ENCODE peak calls at places on chromosome 3, in ten cellular contexts. T, D, K, G, N, J, P, B, M and V are unnamed samples.

GRCh38 chr3:56297281-56297680 is 171.0 kb downstream of the ERC2 start:
- DNase-seq in J (no peak), T (no peak), N (no peak), B (no peak), M (no peak), D (no peak), G (no peak), K (no peak), P (no peak), V (no peak)

GRCh38 chr3:46663611-46664135 is 29.8 kb downstream of the ALS2CL start:
- DNase-seq in T (peak; percentile 13), G (no peak), N (peak; percentile 6), P (peak; percentile 59), K (no peak), D (no peak), B (peak; percentile 48), J (peak; percentile 18), M (peak; percentile 10), V (peak; percentile 67)

GRCh38 chr3:73733796-73734195 is 109.1 kb upstream of the PDZRN3 start:
- DNase-seq in J (no peak), D (no peak), G (no peak), B (no peak), M (no peak), N (no peak), P (no peak), K (no peak), T (no peak), V (no peak)

GRCh38 chr3:193872265-193872753 is 263.6 kb upstream of the HES1 start:
- DNase-seq in T (peak; percentile 61), P (no peak), M (no peak), D (peak; percentile 94), J (peak; percentile 52), K (no peak), B (peak; percentile 99), N (no peak), G (no peak), V (no peak)

GRCh38 chr3:52238761-52239701 is at the start of gene TWF2:
- DNase-seq in J (peak; percentile 88), T (peak; percentile 82), M (peak; percentile 99), B (peak; percentile 75), K (peak; percentile 80), D (peak; percentile 45), N (peak; percentile 76), P (peak; percentile 86), G (peak; percentile 84), V (peak; percentile 92)

GRCh38 chr3:13379191-13379830 is 40.8 kb downstream of the NUP210 start:
- DNase-seq in G (no peak), P (peak; percentile 23), T (peak; percentile 65), J (no peak), B (peak; percentile 5), N (no peak), M (no peak), D (peak; percentile 55), K (no peak), V (no peak)

GRCh38 chr3:191356586-191357439 is 26.5 kb upstream of the UTS2B start:
- DNase-seq in K (peak; percentile 33), N (no peak), B (peak; percentile 92), P (no peak), J (no peak), T (peak; percentile 73), M (no peak), G (peak; percentile 34), D (no peak), V (peak; percentile 44)

GRCh38 chr3:126309861-126310655 is 47.1 kb downstream of the KLF15 start:
- DNase-seq in P (no peak), D (no peak), M (no peak), B (no peak), J (no peak), K (no peak), N (no peak), G (no peak), T (no peak), V (no peak)

GRCh38 chr3:70744536-70744935 is 432.1 kb upstream of the MDFIC2 start:
- DNase-seq in D (no peak), T (no peak), B (no peak), M (no peak), K (no peak), N (no peak), G (no peak), J (no peak), P (no peak), V (no peak)

GRCh38 chr3:5153074-5153473 is 31.0 kb downstream of the ARL8B start:
- DNase-seq in T (no peak), J (no peak), M (no peak), P (no peak), B (no peak), K (no peak), N (no peak), G (no peak), D (no peak), V (no peak)

GRCh38 chr3:53842436-53843194 is 3.6 kb downstream of the CHDH start:
- DNase-seq in D (no peak), T (peak; percentile 29), K (no peak), B (peak; percentile 7), J (no peak), M (no peak), P (no peak), G (no peak), N (peak; percentile 46), V (no peak)

GRCh38 chr3:178072391-178072790 is 463.8 kb upstream of the KCNMB2 start:
- DNase-seq in D (no peak), M (no peak), B (no peak), T (peak; percentile 55), N (no peak), K (no peak), J (no peak), G (no peak), P (no peak), V (no peak)

DNA sequence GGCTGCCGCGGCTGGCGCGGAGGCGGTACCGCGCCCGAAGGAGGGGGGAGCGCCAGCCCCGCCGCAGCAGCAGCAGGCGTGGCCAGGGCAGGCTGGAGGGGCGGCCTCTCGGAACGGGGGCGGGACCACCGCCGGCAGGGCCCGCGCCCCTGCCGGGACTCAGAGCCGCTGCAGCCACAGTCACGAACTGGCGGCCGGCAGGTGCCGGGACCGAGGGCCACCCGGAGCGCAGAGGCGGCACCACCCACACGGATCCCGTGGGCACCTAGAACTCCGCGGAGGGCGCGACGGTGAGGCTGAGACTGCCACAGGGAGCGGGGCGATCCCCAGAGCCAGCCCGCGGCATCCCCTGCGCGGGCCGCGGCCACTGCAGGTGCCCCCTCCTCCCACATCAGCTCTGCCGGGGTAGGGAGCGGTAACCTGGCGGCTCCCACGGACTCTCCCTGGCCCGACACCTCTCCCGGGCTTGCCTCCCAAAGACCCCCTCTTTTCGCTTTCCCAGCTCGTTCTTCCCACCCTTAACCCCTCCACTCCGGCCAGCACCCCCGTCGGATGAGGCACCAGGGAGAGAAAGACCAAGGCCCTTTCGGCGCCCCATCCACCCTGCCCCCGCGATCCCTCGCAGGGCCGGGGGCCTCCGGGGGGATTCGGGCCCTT is at the start of gene VWA5B2:
- DNase-seq in D (no peak), P (peak; percentile 70), T (peak; percentile 42), G (no peak), N (peak; percentile 72), K (peak; percentile 50), B (peak; percentile 46), M (peak; percentile 100), J (peak; percentile 35), V (no peak)
- TF ChIP-seq CTCF in D (peak; percentile 16), P (peak; percentile 23), T (no peak), G (no peak), N (peak; percentile 52), K (peak; percentile 50), B (no peak), M (peak; percentile 37), J (no peak), V (peak; percentile 33)

GRCh38 chr3:128155614-128156360 is 2.5 kb downstream of the EEFSEC start:
- DNase-seq in B (no peak), K (no peak), D (no peak), G (no peak), N (no peak), P (no peak), J (no peak), M (no peak), T (no peak), V (no peak)
- TF ChIP-seq CTCF in B (no peak), K (no peak), D (no peak), G (no peak), N (no peak), P (no peak), J (no peak), M (no peak), T (no peak), V (no peak)

DNA sequence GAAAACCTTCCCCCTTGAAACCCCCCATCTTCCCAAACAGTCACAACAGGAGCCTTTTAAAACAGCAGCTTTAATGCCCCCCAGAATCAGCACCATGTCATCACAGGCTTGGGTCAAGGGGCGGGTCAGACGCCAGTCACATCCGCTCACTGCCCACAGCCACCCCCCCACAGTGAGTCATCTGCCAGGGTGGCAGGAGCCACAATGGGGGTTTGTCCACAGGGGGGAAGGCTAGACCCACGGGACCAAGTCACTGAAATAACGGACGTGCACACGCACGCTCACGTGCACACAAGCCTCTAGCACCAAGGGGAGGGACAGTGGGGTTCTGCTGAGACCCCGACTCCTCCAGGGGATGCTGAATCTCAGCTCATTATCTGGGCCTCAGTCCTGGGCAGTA is 441 bp upstream of the UCN2 start:
- DNase-seq in T (peak; percentile 67), M (peak; percentile 26), K (no peak), P (peak; percentile 67), J (no peak), N (no peak), G (peak; percentile 84), B (peak; percentile 50), D (no peak), V (no peak)
- TF ChIP-seq CTCF in T (no peak), M (no peak), K (no peak), P (no peak), J (no peak), N (no peak), G (no peak), B (no peak), D (no peak), V (no peak)

GRCh38 chr3:113340785-113341184 is 100.5 kb downstream of the CFAP44 start:
- DNase-seq in P (no peak), D (no peak), T (no peak), N (no peak), B (no peak), G (no peak), J (no peak), M (no peak), K (no peak), V (no peak)

DNA sequence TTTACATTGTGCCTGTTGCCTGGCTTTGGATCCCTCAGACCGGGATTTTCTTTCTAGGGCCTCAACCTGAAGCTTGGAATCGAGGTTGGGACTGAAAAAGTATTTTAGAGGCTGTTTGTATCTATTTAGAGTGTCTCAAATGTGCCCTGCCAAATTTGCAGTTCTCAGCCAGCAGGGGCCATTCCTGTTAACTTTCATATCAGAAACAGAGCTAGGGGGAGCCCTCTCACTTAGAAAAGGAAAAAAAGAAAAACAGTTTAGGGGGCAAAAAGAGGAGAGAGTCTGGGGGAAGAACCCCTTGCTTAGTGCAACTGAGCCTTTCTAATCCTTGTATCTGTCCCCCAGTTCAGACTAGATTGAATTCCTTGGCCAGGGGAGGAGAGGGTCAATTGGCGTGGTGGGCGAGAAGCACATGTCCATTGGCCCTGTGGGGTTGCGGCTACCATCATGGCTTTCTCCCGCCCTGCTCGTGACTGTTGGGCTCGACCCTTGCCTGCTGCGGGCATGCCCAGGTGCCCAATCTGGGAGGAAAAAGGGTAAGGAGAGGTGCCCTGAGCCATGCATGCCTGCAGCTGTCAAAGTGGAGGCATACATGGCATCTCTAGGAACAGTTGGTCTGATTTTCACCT is 101.6 kb downstream of the CFAP44 start:
- DNase-seq in D (no peak), T (no peak), J (peak; percentile 3), P (no peak), K (no peak), G (no peak), B (no peak), M (no peak), N (no peak), V (no peak)
- TF ChIP-seq CTCF in D (peak; percentile 33), T (no peak), J (peak; percentile 63), P (no peak), K (no peak), G (no peak), B (peak; percentile 17), M (no peak), N (no peak), V (peak; percentile 34)